ENCODE peak calls at places on chromosomes 11 and 22, in seven cellular contexts. R is AG09319; Y is right cardiac atrium; S is body of pancreas; M is endodermal cell; I is ELF-1; J is activated T-cell treated with anti-CD3 and anti-CD28 coated beads, Interleukin-2, amount 50 U/mL, for 24 hours. X is an unnamed sample.
A peak's percentile ranks its signal among the peaks of the same experiment; 100 is the strongest.

GRCh38 chr11:16430674-16431073 is 74.3 kb upstream of the SOX6 start:
- DNase-seq in Y (no peak), J (no peak), M (no peak), R (no peak), S (no peak), I (no peak), X (no peak)

GRCh38 chr22:30253205-30253852 is 6.8 kb upstream of the LIF start:
- DNase-seq in I (no peak), R (no peak), S (peak; percentile 72), J (no peak), Y (peak; percentile 88), M (no peak), X (no peak)

GRCh38 chr22:37248251-37248650 is 4.2 kb upstream of the RAC2 start:
- DNase-seq in J (no peak), S (no peak), R (no peak), Y (peak; percentile 3), M (peak; percentile 24), I (no peak), X (no peak)

GRCh38 chr11:120952503-120953229 is 71.2 kb upstream of the TBCEL start:
- DNase-seq in Y (peak; percentile 93), J (peak; percentile 79), R (peak; percentile 29), M (peak; percentile 99), S (peak; percentile 72), I (peak; percentile 85), X (peak; percentile 21)

GRCh38 chr11:129352627-129353026 is 23.0 kb upstream of the BARX2 start:
- DNase-seq in Y (no peak), S (no peak), I (no peak), M (no peak), R (no peak), J (no peak), X (no peak)

GRCh38 chr11:59883597-59883996 is 5.0 kb downstream of the OOSP3 start:
- DNase-seq in Y (no peak), J (no peak), R (no peak), I (no peak), M (no peak), S (no peak), X (no peak)

GRCh38 chr11:108732395-108732794 is 67.5 kb downstream of the DDX10 start:
- DNase-seq in M (no peak), Y (no peak), S (peak; percentile 58), I (no peak), J (no peak), R (no peak), X (no peak)

GRCh38 chr11:13118194-13118593 is 109.1 kb downstream of the RASSF10 start:
- DNase-seq in Y (no peak), I (no peak), S (no peak), R (peak; percentile 44), J (no peak), M (no peak), X (peak; percentile 83)

GRCh38 chr22:46750861-46751260 is 11.6 kb upstream of the TBC1D22A start:
- DNase-seq in Y (peak; percentile 75), I (no peak), S (no peak), M (no peak), J (no peak), R (no peak), X (no peak)

GRCh38 chr11:61969838-61970452 is 2.5 kb upstream of the FTH1 start:
- DNase-seq in R (no peak), M (no peak), Y (no peak), S (no peak), J (no peak), I (no peak), X (no peak)

GRCh38 chr11:35009191-35009940 is 92.9 kb downstream of the PDHX start:
- DNase-seq in Y (no peak), R (no peak), I (no peak), S (peak; percentile 64), J (no peak), M (no peak), X (no peak)

GRCh38 chr11:64113462-64113780 is 52.5 kb downstream of the MACROD1 start:
- DNase-seq in I (no peak), R (no peak), J (no peak), S (no peak), Y (peak; percentile 3), M (no peak), X (no peak)

GRCh38 chr11:73838443-73839122 is 38.1 kb downstream of the COA4 start:
- DNase-seq in R (no peak), S (no peak), J (no peak), I (peak; percentile 46), M (peak; percentile 55), Y (no peak), X (no peak)